ENCODE peak calls at places on chromosomes 3 and 15, in six cellular contexts. I is neuronal stem cell, Y is H9, N is mesendoderm, D is H1, H is IMR-90. Q is an unnamed sample.

GRCh38 chr3:113035387-113035982 is 44.7 kb downstream of the GTPBP8 start:
- DNase-seq in D (peak), Y (peak), I (peak), N (peak), H (peak), Q (peak)

GRCh38 chr3:45227946-45228345 is 1.9 kb upstream of the TMEM158 start:
- DNase-seq in I (no peak), D (no peak), N (no peak), Y (peak), H (no peak), Q (peak)

GRCh38 chr3:107367353-107367752 is 9.9 kb upstream of the CCDC54 start:
- DNase-seq in N (peak), D (no peak), H (peak), I (no peak), Y (no peak), Q (no peak)

GRCh38 chr15:66498501-66499386 is 1.2 kb upstream of the SNAPC5 start:
- DNase-seq in D (no peak), I (no peak), Y (no peak), H (peak), N (peak), Q (no peak)

GRCh38 chr3:157248590-157249425 is 88.9 kb upstream of the CCNL1 start:
- DNase-seq in H (peak), I (peak), N (peak), D (no peak), Y (no peak), Q (peak)

GRCh38 chr3:111720681-111721380 is 125.7 kb upstream of the ZBED2 start:
- DNase-seq in D (no peak), I (no peak), N (no peak), Y (no peak), H (no peak), Q (no peak)

GRCh38 chr3:21216598-21216997 is 534.4 kb downstream of the ZNF385D start:
- DNase-seq in H (no peak), N (peak), I (no peak), Y (no peak), D (peak), Q (peak)

GRCh38 chr3:184643442-184643841 is 68.4 kb downstream of the MAGEF1 start:
- DNase-seq in N (peak), Y (no peak), I (no peak), D (no peak), H (no peak), Q (no peak)

GRCh38 chr3:96331341-96331740 is 483.1 kb upstream of the EPHA6 start:
- DNase-seq in I (no peak), N (peak), D (no peak), Y (no peak), H (no peak), Q (no peak)

GRCh38 chr3:170606675-170607074 is 20.8 kb upstream of the SLC7A14 start:
- DNase-seq in H (peak), N (no peak), Y (no peak), I (no peak), D (no peak), Q (no peak)

GRCh38 chr3:119497824-119498187 is 541 bp upstream of the TIMMDC1 start:
- DNase-seq in H (peak), D (no peak), Y (no peak), N (peak), I (peak), Q (peak)

GRCh38 chr3:197432407-197433127 is 123.2 kb downstream of the BDH1 start:
- DNase-seq in N (peak), I (no peak), H (no peak), Y (no peak), D (no peak), Q (no peak)

GRCh38 chr3:72336821-72337479 is 511.3 kb downstream of the SHQ1 start:
- DNase-seq in N (peak), I (peak), H (peak), Y (peak), D (peak), Q (no peak)

GRCh38 chr3:194141415-194142155 is 5.6 kb downstream of the HES1 start:
- DNase-seq in N (peak), I (peak), H (peak), Y (peak), D (peak), Q (peak)

GRCh38 chr15:101308604-101309435 is 13.8 kb upstream of the SNRPA1 start:
- DNase-seq in H (no peak), Y (no peak), N (no peak), I (no peak), D (no peak), Q (no peak)

GRCh38 chr3:95350066-95350465 is 1287.2 kb downstream of the NSUN3 start:
- DNase-seq in H (no peak), Y (no peak), D (no peak), N (no peak), I (no peak), Q (no peak)

GRCh38 chr3:77446084-77446483 is 406.2 kb downstream of the ROBO2 start:
- DNase-seq in H (no peak), Y (no peak), D (no peak), I (no peak), N (no peak), Q (no peak)

GRCh38 chr3:155444771-155445170 is 151.3 kb upstream of the STRIT1 start:
- DNase-seq in Y (no peak), D (no peak), H (no peak), I (no peak), N (no peak), Q (peak)

GRCh38 chr3:24195504-24196230 is 250.6 kb downstream of the NR1D2 start:
- DNase-seq in N (no peak), D (no peak), I (no peak), Y (no peak), H (no peak), Q (no peak)

GRCh38 chr3:171809513-171810277 is 588 bp downstream of the PLD1 start:
- DNase-seq in Y (peak), N (peak), I (peak), D (peak), H (peak), Q (no peak)

GRCh38 chr15:63292771-63293170 is 15.4 kb downstream of the APH1B start:
- DNase-seq in Y (no peak), H (peak), D (no peak), N (no peak), I (no peak), Q (peak)

GRCh38 chr15:57389991-57390390 is 13.7 kb downstream of the CGNL1 start:
- DNase-seq in N (no peak), H (no peak), I (no peak), Y (no peak), D (no peak), Q (no peak)

GRCh38 chr15:91258436-91258779 is 158.4 kb downstream of the SV2B start:
- DNase-seq in I (no peak), D (no peak), N (peak), H (no peak), Y (peak), Q (peak)

GRCh38 chr3:81760924-81761903 is at the start of gene GBE1:
- DNase-seq in N (peak), D (peak), I (peak), H (peak), Y (peak), Q (peak)
- H3K4ac ChIP-seq in N (peak), D (no peak), I (peak), H (peak), Y (no peak), Q (peak)

GRCh38 chr15:72473670-72474465 is at the start of gene ARIH1:
- DNase-seq in H (peak), D (peak), I (peak), Y (peak), N (peak), Q (peak)
- H3K4ac ChIP-seq in H (peak), D (peak), I (peak), Y (no peak), N (peak), Q (peak)

GRCh38 chr15:40773496-40773895 is 3.7 kb downstream of the C15orf62 start:
- DNase-seq in N (no peak), D (no peak), Y (no peak), H (no peak), I (no peak), Q (no peak)

GRCh38 chr15:40775740-40776536 is 6.2 kb downstream of the C15orf62 start:
- DNase-seq in D (no peak), I (no peak), H (no peak), Y (no peak), N (no peak), Q (no peak)

GRCh38 chr15:40776537-40777141 is 6.9 kb downstream of the C15orf62 start:
- DNase-seq in I (no peak), H (peak), N (no peak), D (no peak), Y (no peak), Q (no peak)

GRCh38 chr15:40773902-40774301 is 4.1 kb downstream of the C15orf62 start:
- DNase-seq in Y (no peak), N (no peak), D (no peak), I (no peak), H (no peak), Q (no peak)

GRCh38 chr15:40775007-40775406 is 5.2 kb downstream of the C15orf62 start:
- DNase-seq in I (no peak), N (no peak), Y (no peak), D (no peak), H (no peak), Q (no peak)
- H3K4ac ChIP-seq in I (no peak), N (no peak), Y (no peak), D (no peak), H (no peak), Q (no peak)

GRCh38 chr15:58438956-58439355 is 7.2 kb downstream of the LIPC start:
- DNase-seq in N (peak), I (peak), Y (peak), H (peak), D (no peak), Q (peak)

GRCh38 chr15:58441376-58442070 is 9.7 kb downstream of the LIPC start:
- DNase-seq in Y (no peak), I (no peak), D (no peak), H (peak), N (no peak), Q (no peak)

GRCh38 chr15:58442122-58442521 is 10.3 kb downstream of the LIPC start:
- DNase-seq in I (no peak), D (no peak), N (no peak), H (no peak), Y (no peak), Q (peak)

GRCh38 chr15:58440922-58441321 is 9.1 kb downstream of the LIPC start:
- DNase-seq in H (no peak), I (no peak), D (no peak), N (peak), Y (no peak), Q (peak)

GRCh38 chr15:58440181-58440910 is 8.6 kb downstream of the LIPC start:
- DNase-seq in Y (no peak), H (peak), N (peak), D (no peak), I (no peak), Q (peak)
- H3K4ac ChIP-seq in Y (no peak), H (peak), N (no peak), D (no peak), I (no peak), Q (no peak)

DNA sequence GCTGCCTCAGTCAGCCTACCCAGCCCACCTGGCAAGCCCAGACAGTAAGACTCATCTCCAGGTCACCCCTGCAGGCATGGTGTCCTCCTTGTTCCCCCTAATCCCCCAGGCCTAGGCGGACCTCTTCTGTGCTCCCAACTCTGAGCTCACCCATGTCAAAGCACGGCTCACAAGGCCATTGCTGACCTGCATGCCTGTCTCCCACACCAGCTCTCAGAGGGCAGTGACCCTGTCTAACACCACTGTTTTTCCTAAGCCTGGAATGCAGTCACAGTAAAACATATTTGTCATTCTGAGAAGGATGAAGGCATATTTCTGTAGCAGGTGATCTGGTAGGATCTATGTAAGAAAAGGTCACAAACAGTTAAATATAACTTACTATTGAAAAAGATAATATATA is 110.3 kb upstream of the HACD2 start:
- DNase-seq in I (no peak), D (no peak), Y (no peak), H (no peak), N (no peak), Q (no peak)
- H3K4ac ChIP-seq in I (no peak), D (no peak), Y (no peak), H (peak), N (no peak), Q (peak)

GRCh38 chr15:51622269-51623180 is at the start of gene DMXL2:
- DNase-seq in D (peak), Y (peak), H (peak), N (peak), I (peak), Q (peak)
- H3K4ac ChIP-seq in D (no peak), Y (no peak), H (peak), N (no peak), I (peak), Q (peak)

Q was measured in trophoblast cell.